ENCODE peak calls at places on chromosomes 1 and 21, in four cellular contexts. Y is SHP77, N is heart right ventricle, Q is fibroblast of the aortic adventitia. G is an unnamed sample.

GRCh38 chr1:173175514-173176146 is 31.5 kb downstream of the TNFSF4 start:
- DNase-seq in Y (no peak), N (no peak), Q (no peak), G (no peak)

GRCh38 chr1:228544021-228544850 is 57.1 kb downstream of the RNF187 start:
- DNase-seq in Y (no peak), N (no peak), Q (no peak), G (no peak)

GRCh38 chr1:29356663-29357062 is 120.3 kb downstream of the PTPRU start:
- DNase-seq in Y (no peak), N (no peak), Q (no peak), G (no peak)

GRCh38 chr1:97119775-97120174 is 398.2 kb downstream of the PTBP2 start:
- DNase-seq in Y (no peak), N (no peak), Q (no peak), G (no peak)

GRCh38 chr1:206734499-206735142 is 36.0 kb upstream of the IL19 start:
- DNase-seq in Y (no peak), N (peak), Q (peak), G (peak)

GRCh38 chr21:16533692-16534407 is 804.1 kb downstream of the USP25 start:
- DNase-seq in Y (no peak), N (no peak), Q (no peak), G (no peak)

GRCh38 chr1:9429369-9429766 is 109.9 kb upstream of the SLC25A33 start:
- DNase-seq in Y (no peak), N (no peak), Q (no peak), G (no peak)

GRCh38 chr1:205030916-205031315 is 12.1 kb upstream of the CNTN2 start:
- DNase-seq in Y (no peak), N (no peak), Q (no peak), G (no peak)

GRCh38 chr21:29798840-29799239 is 141.0 kb downstream of the GRIK1 start:
- DNase-seq in Y (no peak), N (no peak), Q (no peak), G (no peak)

GRCh38 chr1:165129568-165130164 is 226.8 kb downstream of the LMX1A start:
- DNase-seq in Y (peak), N (peak), Q (peak), G (peak)

GRCh38 chr1:115807723-115808122 is 33.2 kb downstream of the NHLH2 start:
- DNase-seq in Y (peak), N (no peak), Q (peak), G (peak)

GRCh38 chr1:100076744-100077143 is 56.0 kb downstream of the SASS6 start:
- DNase-seq in Y (no peak), N (no peak), Q (no peak), G (peak)

GRCh38 chr1:156082111-156083091 is at the start of gene MEX3A:
- DNase-seq in Y (peak), N (peak), Q (peak), G (peak)

GRCh38 chr1:8015036-8015808 is 10.9 kb downstream of the ERRFI1 start:
- DNase-seq in Y (no peak), N (no peak), Q (peak), G (peak)

GRCh38 chr1:184489908-184490307 is 103.1 kb downstream of the C1orf21 start:
- DNase-seq in Y (no peak), N (no peak), Q (no peak), G (no peak)

G was measured in GM13976.